ENCODE peak calls at places on chromosomes 6 and 20, in eight cellular contexts. A is adrenal gland; U is mucosa of descending colon; G is Kasumi-1; V is posterior cingulate gyrus; D is activated effector memory CD4-positive, alpha-beta T cell treated with anti-CD3 and anti-CD28 coated beads, Interleukin-2, amount 50 U/mL, for 16 hours; E is activated CD4-positive, alpha-beta T cell treated with anti-CD3 and anti-CD28 coated beads, Interleukin-2, amount 50 U/mL, for 4 hours; Q is EH. C is an unnamed sample.

GRCh38 chr6:24947636-24948035 is 11.9 kb upstream of the RIPOR2 start:
- DNase-seq in A (no peak), D (no peak), U (no peak), Q (no peak), G (no peak), V (no peak), E (no peak), C (no peak)

GRCh38 chr6:44169154-44169553 is 10.5 kb downstream of the CAPN11 start:
- DNase-seq in E (no peak), A (no peak), D (no peak), V (no peak), U (peak), G (no peak), Q (no peak), C (no peak)

GRCh38 chr20:63696628-63697356 is at the start of gene TNFRSF6B:
- DNase-seq in E (no peak), D (peak), A (peak), U (peak), G (no peak), Q (no peak), V (no peak), C (no peak)

GRCh38 chr6:70281923-70282902 is 20.7 kb downstream of the COL9A1 start:
- DNase-seq in A (no peak), Q (no peak), U (no peak), V (no peak), D (no peak), E (no peak), G (no peak), C (no peak)

GRCh38 chr6:145963216-145964068 is 716 bp downstream of the SHPRH start:
- DNase-seq in E (peak), G (peak), A (peak), Q (peak), U (peak), V (no peak), D (peak), C (peak)

GRCh38 chr20:48800227-48800626 is 27.6 kb downstream of the PREX1 start:
- DNase-seq in U (no peak), E (no peak), G (no peak), V (no peak), D (no peak), Q (no peak), A (no peak), C (no peak)

GRCh38 chr6:125537090-125537489 is 212.3 kb upstream of the HEY2 start:
- DNase-seq in A (no peak), U (no peak), G (no peak), D (no peak), E (no peak), Q (no peak), V (no peak), C (no peak)

GRCh38 chr6:40116829-40117228 is 182.6 kb upstream of the MOCS1 start:
- DNase-seq in U (no peak), D (no peak), G (no peak), V (no peak), E (no peak), A (no peak), Q (no peak), C (no peak)

GRCh38 chr6:24205020-24205492 is 79.0 kb downstream of the NRSN1 start:
- DNase-seq in Q (peak), A (peak), U (no peak), V (no peak), E (no peak), G (peak), D (no peak), C (peak)

GRCh38 chr20:8971669-8972316 is 97.1 kb upstream of the PLCB4 start:
- DNase-seq in G (no peak), V (no peak), U (no peak), A (no peak), Q (no peak), E (no peak), D (no peak), C (no peak)

GRCh38 chr6:118872726-118873125 is 21.2 kb upstream of the ASF1A start:
- DNase-seq in Q (peak), U (no peak), V (no peak), G (no peak), A (peak), E (no peak), D (no peak), C (no peak)

GRCh38 chr6:35522660-35523658 is 10.3 kb upstream of the TULP1 start:
- DNase-seq in E (peak), G (peak), Q (peak), D (peak), V (peak), A (peak), U (peak), C (peak)

GRCh38 chr6:9126845-9127560 is 691.7 kb upstream of the SLC35B3 start:
- DNase-seq in D (no peak), A (peak), G (no peak), E (no peak), Q (peak), U (no peak), V (no peak), C (no peak)

GRCh38 chr6:90406142-90406794 is 109.6 kb upstream of the BACH2 start:
- DNase-seq in Q (peak), G (no peak), V (no peak), D (no peak), U (no peak), E (no peak), A (no peak), C (no peak)

GRCh38 chr6:129183681-129184216 is 300.8 kb downstream of the LAMA2 start:
- DNase-seq in Q (peak), U (no peak), A (no peak), G (no peak), D (no peak), E (no peak), V (no peak), C (no peak)

GRCh38 chr6:20399518-20399917 is 2.2 kb upstream of the E2F3 start:
- DNase-seq in G (no peak), U (no peak), V (no peak), E (no peak), D (no peak), A (no peak), Q (no peak), C (no peak)

GRCh38 chr6:170147832-170148708 is 142.8 kb downstream of the DLL1 start:
- DNase-seq in U (no peak), G (peak), V (no peak), E (peak), Q (no peak), D (peak), A (no peak), C (no peak)

GRCh38 chr6:7901780-7902179 is 8.8 kb downstream of the TXNDC5 start:
- DNase-seq in D (no peak), A (no peak), G (no peak), U (no peak), Q (no peak), V (no peak), E (no peak), C (no peak)

GRCh38 chr6:128655978-128656498 is 135.6 kb upstream of the PTPRK start:
- DNase-seq in U (no peak), D (no peak), G (no peak), Q (peak), A (no peak), E (no peak), V (no peak), C (peak)

GRCh38 chr20:35297153-35297552 is 4.9 kb upstream of the FAM83C start:
- DNase-seq in D (no peak), Q (peak), A (no peak), E (no peak), V (no peak), G (no peak), U (peak), C (no peak)

GRCh38 chr6:160013987-160014868 is 45.3 kb downstream of the IGF2R start:
- DNase-seq in E (no peak), G (peak), A (no peak), Q (peak), D (no peak), V (no peak), U (no peak), C (no peak)

C was measured in smooth muscle cell of the brain vasculature.